ENCODE peak calls at places on chromosomes 7 and 10, in five cellular contexts. One of them, this sample, is unnamed.

GRCh38 chr10:32271617-32272016 is 75.3 kb downstream of the EPC1 start:
- DNase-seq in foreskin keratinocyte: peak; percentile 70
- DNase-seq in PC-9: no peak
- DNase-seq in transverse colon: no peak
- DNase-seq in tibial nerve: no peak
- DNase-seq in this sample: no peak

GRCh38 chr10:110353244-110354119 is 48.8 kb upstream of the SMNDC1 start:
- DNase-seq in PC-9: peak; percentile 77
- DNase-seq in tibial nerve: no peak
- DNase-seq in foreskin keratinocyte: peak; percentile 99
- DNase-seq in transverse colon: peak; percentile 28
- DNase-seq in this sample: no peak

GRCh38 chr7:158406817-158407216 is 180.8 kb downstream of the PTPRN2 start:
- DNase-seq in foreskin keratinocyte: no peak
- DNase-seq in PC-9: no peak
- DNase-seq in tibial nerve: no peak
- DNase-seq in transverse colon: peak; percentile 65
- DNase-seq in this sample: no peak

GRCh38 chr10:119191881-119192280 is 13.3 kb upstream of the PRDX3 start:
- DNase-seq in foreskin keratinocyte: peak; percentile 98
- DNase-seq in tibial nerve: no peak
- DNase-seq in PC-9: peak; percentile 54
- DNase-seq in transverse colon: no peak
- DNase-seq in this sample: no peak

GRCh38 chr10:123558651-123559050 is 107.5 kb upstream of the GPR26 start:
- DNase-seq in transverse colon: no peak
- DNase-seq in tibial nerve: no peak
- DNase-seq in foreskin keratinocyte: no peak
- DNase-seq in PC-9: no peak
- DNase-seq in this sample: no peak

GRCh38 chr7:129373651-129374428 is 60.4 kb upstream of the STRIP2 start:
- DNase-seq in foreskin keratinocyte: no peak
- DNase-seq in transverse colon: no peak
- DNase-seq in PC-9: no peak
- DNase-seq in tibial nerve: no peak
- DNase-seq in this sample: no peak

GRCh38 chr7:134690016-134690415 is 43.4 kb downstream of the BPGM start:
- DNase-seq in transverse colon: no peak
- DNase-seq in PC-9: no peak
- DNase-seq in foreskin keratinocyte: no peak
- DNase-seq in tibial nerve: no peak
- DNase-seq in this sample: no peak

GRCh38 chr7:131105294-131105802 is 222.3 kb upstream of the MKLN1 start:
- DNase-seq in foreskin keratinocyte: no peak
- DNase-seq in tibial nerve: peak; percentile 20
- DNase-seq in transverse colon: no peak
- DNase-seq in PC-9: no peak
- DNase-seq in this sample: no peak

GRCh38 chr7:85471312-85471711 is 284.5 kb upstream of the SEMA3D start:
- DNase-seq in foreskin keratinocyte: no peak
- DNase-seq in transverse colon: no peak
- DNase-seq in tibial nerve: no peak
- DNase-seq in PC-9: no peak
- DNase-seq in this sample: no peak

GRCh38 chr10:101693701-101694055 is 1.3 kb downstream of the FBXW4 start:
- DNase-seq in foreskin keratinocyte: no peak
- DNase-seq in PC-9: no peak
- DNase-seq in transverse colon: peak; percentile 10
- DNase-seq in tibial nerve: no peak
- DNase-seq in this sample: no peak

GRCh38 chr10:101330236-101331225 is 23.4 kb upstream of the BTRC start:
- DNase-seq in PC-9: no peak
- DNase-seq in transverse colon: no peak
- DNase-seq in tibial nerve: no peak
- DNase-seq in foreskin keratinocyte: peak; percentile 93
- DNase-seq in this sample: no peak

GRCh38 chr10:48543445-48543844 is 61.4 kb downstream of the ARHGAP22 start:
- DNase-seq in foreskin keratinocyte: no peak
- DNase-seq in tibial nerve: no peak
- DNase-seq in PC-9: no peak
- DNase-seq in transverse colon: no peak
- DNase-seq in this sample: peak; percentile 33

GRCh38 chr7:157299613-157300405 is 37.0 kb upstream of the DNAJB6 start:
- DNase-seq in PC-9: peak; percentile 66
- DNase-seq in tibial nerve: no peak
- DNase-seq in transverse colon: no peak
- DNase-seq in foreskin keratinocyte: peak; percentile 74
- DNase-seq in this sample: no peak

GRCh38 chr10:30974773-30975386 is 56.8 kb downstream of the ZNF438 start:
- DNase-seq in tibial nerve: no peak
- DNase-seq in foreskin keratinocyte: no peak
- DNase-seq in transverse colon: no peak
- DNase-seq in PC-9: no peak
- DNase-seq in this sample: no peak

GRCh38 chr7:44221231-44221791 is 20.5 kb downstream of the YKT6 start:
- DNase-seq in PC-9: no peak
- DNase-seq in foreskin keratinocyte: no peak
- DNase-seq in tibial nerve: no peak
- DNase-seq in transverse colon: no peak
- DNase-seq in this sample: no peak

GRCh38 chr10:127486355-127486754 is 62.8 kb upstream of the NPS start:
- DNase-seq in foreskin keratinocyte: no peak
- DNase-seq in tibial nerve: no peak
- DNase-seq in PC-9: no peak
- DNase-seq in transverse colon: no peak
- DNase-seq in this sample: no peak

GRCh38 chr7:140542226-140542625 is 62.9 kb upstream of the MKRN1 start:
- DNase-seq in transverse colon: no peak
- DNase-seq in PC-9: no peak
- DNase-seq in tibial nerve: peak; percentile 47
- DNase-seq in foreskin keratinocyte: no peak
- DNase-seq in this sample: no peak

GRCh38 chr7:111042842-111043241 is 48.1 kb upstream of the LRRN3 start:
- DNase-seq in foreskin keratinocyte: no peak
- DNase-seq in transverse colon: no peak
- DNase-seq in tibial nerve: no peak
- DNase-seq in PC-9: no peak
- DNase-seq in this sample: no peak

GRCh38 chr10:9858816-9859215 is 1158.9 kb upstream of the CELF2 start:
- DNase-seq in tibial nerve: no peak
- DNase-seq in foreskin keratinocyte: peak; percentile 24
- DNase-seq in transverse colon: no peak
- DNase-seq in PC-9: no peak
- DNase-seq in this sample: no peak

GRCh38 chr10:51657481-51657880 is 41.9 kb downstream of the CSTF2T start:
- DNase-seq in transverse colon: no peak
- DNase-seq in PC-9: no peak
- DNase-seq in foreskin keratinocyte: no peak
- DNase-seq in tibial nerve: no peak
- DNase-seq in this sample: no peak

GRCh38 chr10:51663086-51663485 is 36.3 kb downstream of the CSTF2T start:
- DNase-seq in PC-9: no peak
- DNase-seq in tibial nerve: no peak
- DNase-seq in foreskin keratinocyte: no peak
- DNase-seq in transverse colon: no peak
- DNase-seq in this sample: no peak

GRCh38 chr10:51658075-51658474 is 41.3 kb downstream of the CSTF2T start:
- DNase-seq in PC-9: no peak
- DNase-seq in tibial nerve: no peak
- DNase-seq in transverse colon: no peak
- DNase-seq in foreskin keratinocyte: no peak
- DNase-seq in this sample: no peak

GRCh38 chr10:51656467-51656866 is 42.9 kb downstream of the CSTF2T start:
- DNase-seq in tibial nerve: no peak
- DNase-seq in transverse colon: no peak
- DNase-seq in foreskin keratinocyte: no peak
- DNase-seq in PC-9: no peak
- DNase-seq in this sample: no peak

GRCh38 chr10:51659344-51659743 is 40.1 kb downstream of the CSTF2T start:
- DNase-seq in foreskin keratinocyte: no peak
- DNase-seq in PC-9: no peak
- DNase-seq in tibial nerve: no peak
- DNase-seq in transverse colon: no peak
- DNase-seq in this sample: no peak
- TF ChIP-seq CTCF in foreskin keratinocyte: no peak
- TF ChIP-seq CTCF in PC-9: no peak
- TF ChIP-seq CTCF in tibial nerve: no peak
- TF ChIP-seq CTCF in transverse colon: no peak
- TF ChIP-seq CTCF in this sample: no peak

GRCh38 chr10:96740141-96740540 is 19.8 kb upstream of the PIK3AP1 start:
- DNase-seq in foreskin keratinocyte: no peak
- DNase-seq in tibial nerve: no peak
- DNase-seq in transverse colon: no peak
- DNase-seq in PC-9: no peak
- DNase-seq in this sample: no peak
- H3K27ac ChIP-seq in foreskin keratinocyte: no peak overlapping the region
- H3K27ac ChIP-seq in tibial nerve: peak overlapping the region; percentile 28
- H3K27ac ChIP-seq in transverse colon: peak overlapping the region; percentile 50
- H3K27ac ChIP-seq in PC-9: no peak overlapping the region
- H3K27ac ChIP-seq in this sample: no peak overlapping the region

DNA sequence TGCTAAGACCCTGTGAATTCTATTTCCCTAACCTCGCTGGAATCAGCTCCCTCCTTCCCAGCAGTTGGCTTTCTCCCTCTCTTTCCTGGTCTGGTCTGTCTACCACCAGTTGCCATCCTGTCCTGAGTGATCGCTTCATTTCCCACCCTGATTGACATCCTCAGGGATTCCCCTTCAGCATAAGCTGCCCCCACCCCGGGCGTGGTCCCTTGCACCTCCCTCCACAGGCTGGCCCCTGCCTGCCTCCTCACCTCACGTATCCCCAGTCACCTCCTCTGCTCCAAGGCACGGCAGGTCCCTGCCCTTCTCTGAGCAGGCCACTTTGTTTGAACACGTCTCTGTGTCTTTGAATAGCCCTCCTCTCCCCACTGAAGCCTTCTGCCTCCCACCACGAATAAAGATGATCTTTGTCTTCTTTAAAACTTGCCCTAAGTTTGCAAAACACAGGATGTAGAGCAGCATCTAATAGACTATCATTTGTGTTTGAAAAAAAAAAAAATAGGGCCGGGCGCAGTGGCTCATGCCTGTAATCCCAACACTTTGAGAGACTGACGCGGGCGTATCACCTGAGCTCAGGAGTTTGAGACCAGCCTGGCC is 233.5 kb downstream of the CUX1 start:
- DNase-seq in transverse colon: no peak
- DNase-seq in PC-9: no peak
- DNase-seq in tibial nerve: no peak
- DNase-seq in foreskin keratinocyte: peak; percentile 45
- DNase-seq in this sample: no peak
- H3K4me1 ChIP-seq in transverse colon: no peaks in the 10 kb centered on the region
- H3K4me1 ChIP-seq in PC-9: no peaks in the 10 kb centered on the region
- H3K4me1 ChIP-seq in tibial nerve: peaks cover 3% of the 10 kb centered on the region
- H3K4me1 ChIP-seq in foreskin keratinocyte: peaks cover 6% of the 10 kb centered on the region
- H3K4me1 ChIP-seq in this sample: no peaks in the 10 kb centered on the region

DNA sequence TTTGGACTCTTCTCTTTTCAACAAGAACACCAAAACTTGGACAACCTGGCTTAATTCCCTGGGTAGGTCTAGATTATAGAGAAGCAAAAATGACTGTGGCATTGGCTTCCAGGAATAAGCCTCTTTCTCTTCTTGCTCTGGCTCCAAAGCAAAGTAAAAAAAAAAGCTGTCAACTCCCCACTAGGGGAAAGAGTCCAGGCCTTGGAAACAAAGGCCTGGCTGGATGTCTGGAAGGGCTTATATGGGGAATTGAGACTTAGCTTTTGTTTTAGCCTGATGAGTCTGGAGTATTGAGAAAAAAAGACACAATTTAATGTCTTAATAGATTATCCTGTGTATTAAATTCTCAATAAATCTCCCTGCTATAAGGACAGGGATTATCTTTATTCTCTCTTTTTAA is 300.6 kb downstream of the SORCS3 start:
- DNase-seq in tibial nerve: no peak
- DNase-seq in PC-9: no peak
- DNase-seq in foreskin keratinocyte: no peak
- DNase-seq in transverse colon: no peak
- DNase-seq in this sample: no peak
- TF ChIP-seq CTCF in tibial nerve: no peak
- TF ChIP-seq CTCF in PC-9: no peak
- TF ChIP-seq CTCF in foreskin keratinocyte: no peak
- TF ChIP-seq CTCF in transverse colon: no peak
- TF ChIP-seq CTCF in this sample: no peak

GRCh38 chr10:91163269-91163708 is 57.2 kb upstream of the PCGF5 start:
- DNase-seq in transverse colon: peak; percentile 72
- DNase-seq in tibial nerve: peak; percentile 16
- DNase-seq in foreskin keratinocyte: peak; percentile 27
- DNase-seq in PC-9: no peak
- DNase-seq in this sample: peak; percentile 81

GRCh38 chr10:91162495-91163268 is 57.8 kb upstream of the PCGF5 start:
- DNase-seq in PC-9: no peak
- DNase-seq in transverse colon: peak; percentile 79
- DNase-seq in foreskin keratinocyte: peak; percentile 4
- DNase-seq in tibial nerve: peak; percentile 44
- DNase-seq in this sample: no peak

GRCh38 chr10:91163709-91164474 is 56.6 kb upstream of the PCGF5 start:
- DNase-seq in tibial nerve: peak; percentile 32
- DNase-seq in transverse colon: peak; percentile 79
- DNase-seq in PC-9: peak; percentile 79
- DNase-seq in foreskin keratinocyte: peak; percentile 55
- DNase-seq in this sample: peak; percentile 72

GRCh38 chr10:91164520-91165065 is 55.9 kb upstream of the PCGF5 start:
- DNase-seq in transverse colon: no peak
- DNase-seq in tibial nerve: no peak
- DNase-seq in foreskin keratinocyte: peak; percentile 39
- DNase-seq in PC-9: no peak
- DNase-seq in this sample: no peak

GRCh38 chr10:91162050-91162494 is 58.4 kb upstream of the PCGF5 start:
- DNase-seq in transverse colon: no peak
- DNase-seq in PC-9: no peak
- DNase-seq in tibial nerve: no peak
- DNase-seq in foreskin keratinocyte: no peak
- DNase-seq in this sample: no peak
- H3K27ac ChIP-seq in transverse colon: peak overlapping the region; percentile 98
- H3K27ac ChIP-seq in PC-9: no peak overlapping the region
- H3K27ac ChIP-seq in tibial nerve: peak overlapping the region; percentile 98
- H3K27ac ChIP-seq in foreskin keratinocyte: no peak overlapping the region
- H3K27ac ChIP-seq in this sample: peak overlapping the region; percentile 89

GRCh38 chr7:128003179-128003578 is 28.1 kb downstream of the LRRC4 start:
- DNase-seq in transverse colon: no peak
- DNase-seq in tibial nerve: no peak
- DNase-seq in PC-9: no peak
- DNase-seq in foreskin keratinocyte: no peak
- DNase-seq in this sample: no peak
- H3K4me1 ChIP-seq in transverse colon: no peaks in the 10 kb centered on the region
- H3K4me1 ChIP-seq in tibial nerve: no peaks in the 10 kb centered on the region
- H3K4me1 ChIP-seq in PC-9: no peaks in the 10 kb centered on the region
- H3K4me1 ChIP-seq in foreskin keratinocyte: no peaks in the 10 kb centered on the region
- H3K4me1 ChIP-seq in this sample: no peaks in the 10 kb centered on the region

GRCh38 chr10:128631801-128632241 is 505.6 kb upstream of the MKI67 start:
- DNase-seq in tibial nerve: no peak
- DNase-seq in foreskin keratinocyte: peak; percentile 11
- DNase-seq in transverse colon: no peak
- DNase-seq in PC-9: no peak
- DNase-seq in this sample: no peak
- TF ChIP-seq CTCF in tibial nerve: peak; percentile 39
- TF ChIP-seq CTCF in foreskin keratinocyte: peak; percentile 60
- TF ChIP-seq CTCF in transverse colon: peak; percentile 32
- TF ChIP-seq CTCF in PC-9: peak; percentile 45
- TF ChIP-seq CTCF in this sample: no peak